ENCODE peak calls at places on chromosomes 4 and X, in nine cellular contexts. C is endodermal cell, R is uterus, T is thyroid gland, Y is tibial artery, G is BJ, L is keratinocyte, X is body of pancreas, B is testis. D is an unnamed sample.
A peak's percentile ranks its signal among the peaks of the same experiment; 100 is the strongest.

GRCh38 chr4:173121044-173121685 is 47.4 kb upstream of the GALNT7 start:
- DNase-seq in C (peak; percentile 67), B (no peak), G (peak; percentile 4), L (no peak), R (no peak), T (no peak), X (no peak), Y (no peak), D (peak; percentile 21)

GRCh38 chr4:158710814-158711213 is 12.4 kb downstream of the PPID start:
- DNase-seq in R (no peak), L (no peak), X (no peak), Y (no peak), C (no peak), T (no peak), B (no peak), G (no peak), D (peak; percentile 29)

GRCh38 chr4:53744446-53745160 is 153.3 kb upstream of the LNX1 start:
- DNase-seq in T (no peak), C (peak; percentile 68), X (no peak), G (no peak), Y (no peak), R (no peak), L (no peak), B (peak; percentile 37), D (no peak)

GRCh38 chrX:15882704-15883539 is 28.3 kb upstream of the AP1S2 start:
- DNase-seq in T (no peak), G (no peak), C (no peak), B (no peak), L (no peak), X (no peak), R (no peak), Y (no peak), D (peak; percentile 43)

GRCh38 chr4:48472794-48473193 is 10.3 kb upstream of the SLC10A4 start:
- DNase-seq in L (no peak), Y (no peak), C (no peak), X (no peak), R (no peak), B (no peak), T (no peak), G (no peak), D (no peak)

GRCh38 chr4:39745920-39746319 is 48.0 kb downstream of the UBE2K start:
- DNase-seq in X (no peak), G (no peak), L (no peak), T (no peak), Y (no peak), C (no peak), R (no peak), B (no peak), D (no peak)

GRCh38 chr4:129092636-129093172 is 635 bp downstream of the SCLT1 start:
- DNase-seq in R (no peak), G (no peak), B (no peak), C (no peak), T (no peak), X (no peak), L (no peak), Y (no peak), D (peak; percentile 29)

GRCh38 chrX:129035180-129035579 is 488.1 kb downstream of the SMARCA1 start:
- DNase-seq in X (no peak), R (no peak), G (no peak), L (no peak), C (no peak), T (no peak), B (no peak), Y (no peak), D (no peak)

GRCh38 chrX:122418758-122419157 is 765.3 kb upstream of the GRIA3 start:
- DNase-seq in L (no peak), G (no peak), C (no peak), Y (no peak), B (no peak), X (no peak), T (no peak), R (no peak), D (no peak)

GRCh38 chr4:39032218-39033085 is at the start of gene TMEM156:
- DNase-seq in B (no peak), X (no peak), L (no peak), R (no peak), Y (no peak), C (no peak), G (no peak), T (no peak), D (peak; percentile 47)

GRCh38 chrX:133754657-133755056 is 230.7 kb downstream of the GPC3 start:
- DNase-seq in X (no peak), C (no peak), G (no peak), T (no peak), Y (no peak), R (no peak), L (no peak), B (no peak), D (no peak)

GRCh38 chr4:30744386-30744785 is 24.2 kb downstream of the PCDH7 start:
- DNase-seq in T (no peak), R (no peak), C (no peak), B (no peak), L (no peak), X (no peak), Y (no peak), G (no peak), D (no peak)

GRCh38 chr4:76203541-76203940 is 10.1 kb downstream of the SCARB2 start:
- DNase-seq in G (no peak), L (no peak), R (no peak), T (no peak), B (no peak), X (no peak), C (no peak), Y (no peak), D (no peak)

GRCh38 chr4:35463251-35463952 is 780.9 kb downstream of the ARAP2 start:
- DNase-seq in T (no peak), B (no peak), Y (no peak), C (peak; percentile 53), R (no peak), G (no peak), X (no peak), L (no peak), D (no peak)

GRCh38 chr4:56055027-56055976 is 106.6 kb downstream of the CEP135 start:
- DNase-seq in Y (no peak), T (no peak), C (peak; percentile 65), L (no peak), R (no peak), G (no peak), X (no peak), B (no peak), D (no peak)

GRCh38 chr4:56062527-56062926 is 113.8 kb downstream of the CEP135 start:
- DNase-seq in Y (no peak), T (no peak), X (no peak), C (no peak), B (no peak), L (no peak), G (no peak), R (no peak), D (no peak)

GRCh38 chr4:56055991-56056390 is 107.2 kb downstream of the CEP135 start:
- DNase-seq in X (no peak), B (no peak), R (no peak), G (no peak), Y (no peak), C (no peak), T (no peak), L (no peak), D (no peak)

DNA sequence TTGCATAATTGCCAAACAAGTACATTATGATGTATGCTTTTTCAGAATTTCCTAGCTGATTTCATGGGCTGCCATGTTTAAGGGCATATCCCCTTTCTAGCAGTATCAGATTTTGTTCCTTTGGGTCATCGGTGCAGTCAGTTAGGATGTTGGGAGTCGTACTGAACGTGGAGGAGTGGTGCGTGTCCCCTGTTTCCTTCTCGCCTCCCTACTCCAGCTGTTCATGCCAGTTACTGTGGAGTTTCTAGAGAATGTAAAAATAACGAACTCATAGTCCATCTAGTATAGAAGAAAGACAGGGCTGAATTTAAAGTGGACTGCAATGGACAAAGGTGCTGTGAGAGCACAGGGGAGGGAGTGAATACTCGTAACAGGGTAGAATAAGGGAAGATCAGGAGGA is 111.3 kb downstream of the CEP135 start:
- DNase-seq in C (no peak), R (no peak), L (no peak), X (no peak), B (no peak), G (no peak), T (no peak), Y (no peak), D (no peak)
- H3K27me3 ChIP-seq in C (no peaks in the 10 kb centered on the region), R (no peaks in the 10 kb centered on the region), L (peaks cover 4% of the 10 kb centered on the region), X (no peaks in the 10 kb centered on the region), B (no peaks in the 10 kb centered on the region), G (no peaks in the 10 kb centered on the region), T (peaks cover 2% of the 10 kb centered on the region), Y (no peaks in the 10 kb centered on the region), D (no peaks in the 10 kb centered on the region)

GRCh38 chr4:74134500-74134852 is 23.4 kb upstream of the MTHFD2L start:
- DNase-seq in Y (no peak), R (no peak), G (no peak), B (no peak), X (no peak), L (no peak), T (no peak), C (no peak), D (no peak)
- TF ChIP-seq CTCF in Y (no peak), R (no peak), G (no peak), B (no peak), X (no peak), L (no peak), T (no peak), C (peak; percentile 52), D (no peak)

GRCh38 chr4:185054257-185054656 is 36.0 kb downstream of the HELT start:
- DNase-seq in B (no peak), L (no peak), R (no peak), G (no peak), T (no peak), Y (no peak), X (no peak), C (no peak), D (no peak)

DNA sequence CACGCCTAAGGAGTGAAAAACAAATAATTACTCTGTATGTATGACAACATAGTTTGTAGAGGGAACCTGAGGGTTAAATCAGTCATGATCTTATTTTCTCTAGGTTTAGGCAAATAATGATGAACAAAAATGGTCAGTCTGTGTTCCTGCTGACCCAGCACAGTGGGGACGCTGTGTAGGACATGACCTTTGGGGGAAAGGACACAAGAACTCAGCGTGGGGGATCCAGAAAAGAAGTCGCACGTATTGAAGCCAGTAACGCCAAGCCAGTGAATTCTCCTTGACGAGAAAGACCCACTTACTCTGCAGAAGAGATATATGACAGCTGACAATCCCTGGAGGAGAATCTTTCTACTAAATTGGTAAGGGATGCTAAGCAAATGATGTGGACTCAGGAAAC is 36.6 kb downstream of the HELT start:
- DNase-seq in B (no peak), Y (no peak), G (no peak), T (no peak), X (no peak), L (no peak), R (no peak), C (no peak), D (no peak)
- H3K27me3 ChIP-seq in B (no peaks in the 10 kb centered on the region), Y (no peaks in the 10 kb centered on the region), G (peaks cover 3% of the 10 kb centered on the region), T (no peaks in the 10 kb centered on the region), X (no peaks in the 10 kb centered on the region), L (no peaks in the 10 kb centered on the region), R (no peaks in the 10 kb centered on the region), C (no peaks in the 10 kb centered on the region), D (no peaks in the 10 kb centered on the region)

DNA sequence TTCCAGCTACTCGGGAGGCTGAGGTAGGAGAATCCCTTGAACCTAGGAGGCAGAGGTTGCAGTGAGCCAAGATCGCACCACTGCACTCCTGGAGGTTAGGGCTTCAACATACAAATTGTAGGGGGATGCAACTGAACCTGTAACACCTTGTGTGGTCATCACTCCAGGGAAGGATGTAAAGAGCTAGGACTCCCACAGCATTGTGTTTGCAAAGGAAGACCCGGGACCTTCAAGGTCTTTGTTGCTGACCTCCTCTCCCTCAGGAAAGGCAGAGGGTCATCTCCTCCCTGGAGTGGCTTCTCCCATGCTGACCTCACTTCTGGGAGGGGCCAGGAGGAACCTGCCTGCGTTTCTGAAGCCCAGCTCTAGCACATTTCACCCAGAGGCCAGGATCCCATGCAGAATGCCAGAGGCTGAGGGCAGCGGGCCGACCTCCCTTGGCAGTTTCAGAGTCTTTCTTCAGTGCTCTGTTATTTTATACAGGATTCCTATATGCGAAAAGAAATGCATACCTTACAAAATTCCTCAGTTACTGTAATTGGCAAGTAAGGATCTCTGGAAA is 80.2 kb downstream of the HTRA3 start:
- DNase-seq in R (no peak), B (no peak), C (peak; percentile 49), G (no peak), L (no peak), X (no peak), Y (no peak), T (no peak), D (no peak)
- TF ChIP-seq CTCF in R (no peak), B (no peak), C (no peak), G (no peak), L (no peak), X (no peak), Y (no peak), T (no peak), D (no peak)

D was measured in cardiac muscle cell.